ENCODE peak calls at places on chromosome 10, in four cellular contexts. One of them, this sample, is unnamed.

GRCh38 chr10:125547010-125547650 is 135.8 kb downstream of the TEX36 start:
- DNase-seq in astrocyte: no peak
- DNase-seq in M059J: no peak
- DNase-seq in activated CD4-positive, alpha-beta T cell treated with anti-CD3 and anti-CD28 coated beads, Interleukin-2, amount 10 ng/mL, durations not matched to agents 24 days and 14 days: no peak
- DNase-seq in this sample: no peak

GRCh38 chr10:76437011-76437410 is 1005.6 kb downstream of the LRMDA start:
- DNase-seq in astrocyte: no peak
- DNase-seq in M059J: no peak
- DNase-seq in activated CD4-positive, alpha-beta T cell treated with anti-CD3 and anti-CD28 coated beads, Interleukin-2, amount 10 ng/mL, durations not matched to agents 24 days and 14 days: no peak
- DNase-seq in this sample: no peak

GRCh38 chr10:48804740-48805182 is 120.1 kb downstream of the WDFY4 start:
- DNase-seq in astrocyte: no peak
- DNase-seq in M059J: peak
- DNase-seq in activated CD4-positive, alpha-beta T cell treated with anti-CD3 and anti-CD28 coated beads, Interleukin-2, amount 10 ng/mL, durations not matched to agents 24 days and 14 days: peak
- DNase-seq in this sample: no peak

GRCh38 chr10:83869898-83870297 is 269.4 kb upstream of the GHITM start:
- DNase-seq in astrocyte: no peak
- DNase-seq in M059J: no peak
- DNase-seq in activated CD4-positive, alpha-beta T cell treated with anti-CD3 and anti-CD28 coated beads, Interleukin-2, amount 10 ng/mL, durations not matched to agents 24 days and 14 days: no peak
- DNase-seq in this sample: no peak

GRCh38 chr10:61078542-61078941 is 134.6 kb upstream of the RHOBTB1 start:
- DNase-seq in astrocyte: no peak
- DNase-seq in M059J: no peak
- DNase-seq in activated CD4-positive, alpha-beta T cell treated with anti-CD3 and anti-CD28 coated beads, Interleukin-2, amount 10 ng/mL, durations not matched to agents 24 days and 14 days: no peak
- DNase-seq in this sample: no peak

GRCh38 chr10:77836299-77836820 is 90.2 kb downstream of the DLG5 start:
- DNase-seq in astrocyte: no peak
- DNase-seq in M059J: no peak
- DNase-seq in activated CD4-positive, alpha-beta T cell treated with anti-CD3 and anti-CD28 coated beads, Interleukin-2, amount 10 ng/mL, durations not matched to agents 24 days and 14 days: peak
- DNase-seq in this sample: no peak

GRCh38 chr10:32125023-32125422 is 68.8 kb upstream of the KIF5B start:
- DNase-seq in astrocyte: no peak
- DNase-seq in M059J: no peak
- DNase-seq in activated CD4-positive, alpha-beta T cell treated with anti-CD3 and anti-CD28 coated beads, Interleukin-2, amount 10 ng/mL, durations not matched to agents 24 days and 14 days: no peak
- DNase-seq in this sample: no peak

GRCh38 chr10:85557077-85557476 is 809.5 kb downstream of the GRID1 start:
- DNase-seq in astrocyte: no peak
- DNase-seq in M059J: no peak
- DNase-seq in activated CD4-positive, alpha-beta T cell treated with anti-CD3 and anti-CD28 coated beads, Interleukin-2, amount 10 ng/mL, durations not matched to agents 24 days and 14 days: no peak
- DNase-seq in this sample: no peak

GRCh38 chr10:3786295-3786981 is 1.4 kb upstream of the KLF6 start:
- DNase-seq in astrocyte: peak
- DNase-seq in M059J: peak
- DNase-seq in activated CD4-positive, alpha-beta T cell treated with anti-CD3 and anti-CD28 coated beads, Interleukin-2, amount 10 ng/mL, durations not matched to agents 24 days and 14 days: peak
- DNase-seq in this sample: no peak

GRCh38 chr10:17453377-17454091 is 861 bp downstream of the ST8SIA6 start:
- DNase-seq in astrocyte: peak
- DNase-seq in M059J: no peak
- DNase-seq in activated CD4-positive, alpha-beta T cell treated with anti-CD3 and anti-CD28 coated beads, Interleukin-2, amount 10 ng/mL, durations not matched to agents 24 days and 14 days: peak
- DNase-seq in this sample: peak

GRCh38 chr10:124688889-124689670 is 55.1 kb downstream of the FAM53B start:
- DNase-seq in astrocyte: no peak
- DNase-seq in M059J: no peak
- DNase-seq in activated CD4-positive, alpha-beta T cell treated with anti-CD3 and anti-CD28 coated beads, Interleukin-2, amount 10 ng/mL, durations not matched to agents 24 days and 14 days: peak
- DNase-seq in this sample: peak

GRCh38 chr10:132757171-132757570 is 28.8 kb downstream of the NKX6-2 start:
- DNase-seq in astrocyte: no peak
- DNase-seq in M059J: no peak
- DNase-seq in activated CD4-positive, alpha-beta T cell treated with anti-CD3 and anti-CD28 coated beads, Interleukin-2, amount 10 ng/mL, durations not matched to agents 24 days and 14 days: no peak
- DNase-seq in this sample: no peak

GRCh38 chr10:19209319-19209718 is 160.7 kb downstream of the MALRD1 start:
- DNase-seq in astrocyte: no peak
- DNase-seq in M059J: peak
- DNase-seq in activated CD4-positive, alpha-beta T cell treated with anti-CD3 and anti-CD28 coated beads, Interleukin-2, amount 10 ng/mL, durations not matched to agents 24 days and 14 days: no peak
- DNase-seq in this sample: no peak

GRCh38 chr10:79055892-79056291 is 12.9 kb upstream of the ZMIZ1 start:
- DNase-seq in astrocyte: no peak
- DNase-seq in M059J: no peak
- DNase-seq in activated CD4-positive, alpha-beta T cell treated with anti-CD3 and anti-CD28 coated beads, Interleukin-2, amount 10 ng/mL, durations not matched to agents 24 days and 14 days: no peak
- DNase-seq in this sample: no peak

GRCh38 chr10:106424076-106424475 is 740.4 kb downstream of the SORCS1 start:
- DNase-seq in astrocyte: peak
- DNase-seq in M059J: no peak
- DNase-seq in activated CD4-positive, alpha-beta T cell treated with anti-CD3 and anti-CD28 coated beads, Interleukin-2, amount 10 ng/mL, durations not matched to agents 24 days and 14 days: no peak
- DNase-seq in this sample: no peak

GRCh38 chr10:88793747-88794299 is 8.7 kb upstream of the LIPM start:
- DNase-seq in astrocyte: peak
- DNase-seq in M059J: peak
- DNase-seq in activated CD4-positive, alpha-beta T cell treated with anti-CD3 and anti-CD28 coated beads, Interleukin-2, amount 10 ng/mL, durations not matched to agents 24 days and 14 days: peak
- DNase-seq in this sample: peak

GRCh38 chr10:79981673-79982485 is 33.0 kb upstream of the SFTPD start:
- DNase-seq in astrocyte: peak
- DNase-seq in M059J: peak
- DNase-seq in activated CD4-positive, alpha-beta T cell treated with anti-CD3 and anti-CD28 coated beads, Interleukin-2, amount 10 ng/mL, durations not matched to agents 24 days and 14 days: peak
- DNase-seq in this sample: peak

GRCh38 chr10:110398419-110399162 is 93.9 kb upstream of the SMNDC1 start:
- DNase-seq in astrocyte: peak
- DNase-seq in M059J: peak
- DNase-seq in activated CD4-positive, alpha-beta T cell treated with anti-CD3 and anti-CD28 coated beads, Interleukin-2, amount 10 ng/mL, durations not matched to agents 24 days and 14 days: no peak
- DNase-seq in this sample: no peak

GRCh38 chr10:106615081-106615480 is 549.4 kb downstream of the SORCS1 start:
- DNase-seq in astrocyte: peak
- DNase-seq in M059J: peak
- DNase-seq in activated CD4-positive, alpha-beta T cell treated with anti-CD3 and anti-CD28 coated beads, Interleukin-2, amount 10 ng/mL, durations not matched to agents 24 days and 14 days: no peak
- DNase-seq in this sample: no peak

GRCh38 chr10:77223532-77224460 is 413.8 kb downstream of the KCNMA1 start:
- DNase-seq in astrocyte: no peak
- DNase-seq in M059J: peak
- DNase-seq in activated CD4-positive, alpha-beta T cell treated with anti-CD3 and anti-CD28 coated beads, Interleukin-2, amount 10 ng/mL, durations not matched to agents 24 days and 14 days: no peak
- DNase-seq in this sample: no peak

GRCh38 chr10:108639010-108639409 is 1284.3 kb downstream of the XPNPEP1 start:
- DNase-seq in astrocyte: no peak
- DNase-seq in M059J: no peak
- DNase-seq in activated CD4-positive, alpha-beta T cell treated with anti-CD3 and anti-CD28 coated beads, Interleukin-2, amount 10 ng/mL, durations not matched to agents 24 days and 14 days: no peak
- DNase-seq in this sample: no peak

GRCh38 chr10:90227259-90227658 is 525.9 kb downstream of the KIF20B start:
- DNase-seq in astrocyte: peak
- DNase-seq in M059J: peak
- DNase-seq in activated CD4-positive, alpha-beta T cell treated with anti-CD3 and anti-CD28 coated beads, Interleukin-2, amount 10 ng/mL, durations not matched to agents 24 days and 14 days: peak
- DNase-seq in this sample: no peak

GRCh38 chr10:133422223-133422820 is 2.1 kb downstream of the SPRN start:
- DNase-seq in astrocyte: no peak
- DNase-seq in M059J: no peak
- DNase-seq in activated CD4-positive, alpha-beta T cell treated with anti-CD3 and anti-CD28 coated beads, Interleukin-2, amount 10 ng/mL, durations not matched to agents 24 days and 14 days: no peak
- DNase-seq in this sample: peak

GRCh38 chr10:75469018-75469616 is 37.7 kb downstream of the LRMDA start:
- DNase-seq in astrocyte: peak
- DNase-seq in M059J: peak
- DNase-seq in activated CD4-positive, alpha-beta T cell treated with anti-CD3 and anti-CD28 coated beads, Interleukin-2, amount 10 ng/mL, durations not matched to agents 24 days and 14 days: no peak
- DNase-seq in this sample: no peak

GRCh38 chr10:12418725-12419278 is 69.5 kb downstream of the CAMK1D start:
- DNase-seq in astrocyte: no peak
- DNase-seq in M059J: no peak
- DNase-seq in activated CD4-positive, alpha-beta T cell treated with anti-CD3 and anti-CD28 coated beads, Interleukin-2, amount 10 ng/mL, durations not matched to agents 24 days and 14 days: no peak
- DNase-seq in this sample: no peak

GRCh38 chr10:99667108-99667751 is 7.9 kb downstream of the ENTPD7 start:
- DNase-seq in astrocyte: peak
- DNase-seq in M059J: peak
- DNase-seq in activated CD4-positive, alpha-beta T cell treated with anti-CD3 and anti-CD28 coated beads, Interleukin-2, amount 10 ng/mL, durations not matched to agents 24 days and 14 days: no peak
- DNase-seq in this sample: no peak

GRCh38 chr10:122271076-122271475 is at the start of gene BTBD16:
- DNase-seq in astrocyte: no peak
- DNase-seq in M059J: no peak
- DNase-seq in activated CD4-positive, alpha-beta T cell treated with anti-CD3 and anti-CD28 coated beads, Interleukin-2, amount 10 ng/mL, durations not matched to agents 24 days and 14 days: no peak
- DNase-seq in this sample: no peak

GRCh38 chr10:88386878-88387773 is 196.0 kb downstream of the RNLS start:
- DNase-seq in astrocyte: peak
- DNase-seq in M059J: peak
- DNase-seq in activated CD4-positive, alpha-beta T cell treated with anti-CD3 and anti-CD28 coated beads, Interleukin-2, amount 10 ng/mL, durations not matched to agents 24 days and 14 days: peak
- DNase-seq in this sample: peak

GRCh38 chr10:123398180-123398591 is 244.0 kb downstream of the BUB3 start:
- DNase-seq in astrocyte: no peak
- DNase-seq in M059J: no peak
- DNase-seq in activated CD4-positive, alpha-beta T cell treated with anti-CD3 and anti-CD28 coated beads, Interleukin-2, amount 10 ng/mL, durations not matched to agents 24 days and 14 days: no peak
- DNase-seq in this sample: peak

GRCh38 chr10:71719042-71719441 is 536 bp downstream of the C10orf105 start:
- DNase-seq in astrocyte: no peak
- DNase-seq in M059J: no peak
- DNase-seq in activated CD4-positive, alpha-beta T cell treated with anti-CD3 and anti-CD28 coated beads, Interleukin-2, amount 10 ng/mL, durations not matched to agents 24 days and 14 days: no peak
- DNase-seq in this sample: no peak

This sample was measured in GM13976.